ENCODE peak calls at places on chromosomes 3 and 15, in six cellular contexts. R, V, E, K, J and H are unnamed samples.

GRCh38 chr3:123686254-123686653 is 101.4 kb upstream of the HACD2 start:
- DNase-seq in R (no peak), V (no peak), E (no peak), K (no peak), J (no peak), H (no peak)

GRCh38 chr3:98730338-98730737 is 32.8 kb upstream of the ST3GAL6 start:
- DNase-seq in R (no peak), V (peak; percentile 89), E (no peak), K (no peak), J (no peak), H (no peak)

GRCh38 chr15:63521405-63522142 is 17.2 kb downstream of the USP3 start:
- DNase-seq in R (no peak), V (no peak), E (no peak), K (no peak), J (peak; percentile 73), H (no peak)

GRCh38 chr3:138186216-138186615 is 885 bp upstream of the ARMC8 start:
- DNase-seq in R (peak; percentile 14), V (peak; percentile 4), E (no peak), K (no peak), J (no peak), H (no peak)

GRCh38 chr3:149653564-149653963 is 4.3 kb downstream of the WWTR1 start:
- DNase-seq in R (no peak), V (no peak), E (no peak), K (no peak), J (no peak), H (no peak)

GRCh38 chr15:45391746-45392711 is 13.7 kb upstream of the GATM start:
- DNase-seq in R (no peak), V (no peak), E (no peak), K (no peak), J (no peak), H (no peak)

GRCh38 chr3:68306571-68306970 is 625.8 kb downstream of the TAFA4 start:
- DNase-seq in R (no peak), V (no peak), E (no peak), K (no peak), J (no peak), H (no peak)

GRCh38 chr15:68582236-68582635 is 3.4 kb downstream of the CORO2B start:
- DNase-seq in R (no peak), V (no peak), E (peak; percentile 29), K (no peak), J (no peak), H (no peak)

GRCh38 chr3:150158974-150159625 is 188.4 kb upstream of the PFN2 start:
- DNase-seq in R (no peak), V (no peak), E (no peak), K (no peak), J (peak; percentile 44), H (no peak)

GRCh38 chr15:62711691-62712454 is 330.7 kb upstream of the TPM1 start:
- DNase-seq in R (no peak), V (peak; percentile 35), E (no peak), K (no peak), J (peak; percentile 51), H (no peak)

GRCh38 chr3:56998081-56998529 is 62.4 kb upstream of the SPATA12 start:
- DNase-seq in R (no peak), V (no peak), E (no peak), K (no peak), J (no peak), H (no peak)

GRCh38 chr15:100783296-100783695 is 96.3 kb upstream of the ALDH1A3 start:
- DNase-seq in R (no peak), V (no peak), E (no peak), K (peak; percentile 2), J (no peak), H (no peak)

GRCh38 chr3:50472958-50473357 is 30.5 kb downstream of the CACNA2D2 start:
- DNase-seq in R (no peak), V (no peak), E (no peak), K (no peak), J (no peak), H (no peak)

GRCh38 chr3:157502916-157503620 is at the start of gene VEPH1:
- DNase-seq in R (peak; percentile 9), V (no peak), E (no peak), K (no peak), J (peak; percentile 85), H (no peak)

GRCh38 chr3:136142592-136142991 is 53.5 kb downstream of the MSL2 start:
- DNase-seq in R (peak; percentile 65), V (peak; percentile 87), E (no peak), K (no peak), J (peak; percentile 86), H (no peak)

GRCh38 chr3:140509534-140509933 is 168.3 kb upstream of the TRIM42 start:
- DNase-seq in R (no peak), V (no peak), E (no peak), K (no peak), J (no peak), H (no peak)

DNA sequence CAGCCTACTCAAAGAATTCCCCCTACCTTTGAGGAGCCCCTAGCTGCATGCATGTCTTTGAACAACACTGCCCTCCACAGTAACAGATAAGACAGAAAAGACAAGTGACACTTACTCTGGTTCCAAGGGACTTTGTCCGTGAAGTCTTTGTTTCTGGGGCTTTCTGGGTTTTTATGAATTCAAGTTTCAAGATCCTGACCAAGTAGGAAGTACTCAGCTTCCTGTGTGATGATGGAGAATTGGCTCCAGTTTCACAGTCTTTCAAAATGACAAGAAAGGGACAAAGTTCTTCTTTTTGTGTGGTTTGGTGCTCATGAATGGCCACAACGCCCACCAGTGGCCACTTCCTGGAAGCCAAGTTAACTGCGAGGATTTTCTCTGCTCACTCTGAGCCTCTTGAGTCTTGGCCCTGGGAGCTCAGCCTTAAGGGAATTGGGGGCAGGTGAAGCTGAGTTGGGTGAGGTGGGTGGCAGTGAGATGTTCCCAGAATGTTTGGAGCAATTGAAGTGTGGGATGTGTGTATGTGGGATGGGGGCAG is at the start of gene CCR1:
- DNase-seq in R (peak; percentile 14), V (peak; percentile 46), E (no peak), K (peak; percentile 64), J (peak; percentile 10), H (no peak)
- TF ChIP-seq CTCF in R (peak; percentile 15), V (peak; percentile 86), E (peak; percentile 49), K (no peak), J (peak; percentile 35), H (no peak)

DNA sequence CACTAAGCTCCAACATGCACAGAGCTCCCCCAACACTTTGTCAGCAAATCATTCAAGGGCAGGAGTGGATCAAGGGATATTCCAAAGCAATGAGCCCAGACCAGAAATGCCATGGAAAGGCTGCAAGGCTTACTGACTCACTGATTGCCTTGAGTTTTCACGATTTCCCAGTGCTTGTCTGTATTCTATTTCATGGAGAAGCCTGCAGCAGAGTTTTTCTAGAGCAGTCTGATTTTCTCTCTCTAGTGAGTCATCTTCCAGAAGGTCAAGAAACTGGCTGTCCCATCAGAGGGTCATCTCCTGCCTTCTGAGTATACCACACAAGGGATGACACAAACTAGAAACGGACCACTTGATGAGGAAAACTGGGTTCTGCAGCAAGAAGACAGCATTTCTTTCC is 16.5 kb downstream of the LMCD1 start:
- DNase-seq in R (no peak), V (no peak), E (no peak), K (no peak), J (peak; percentile 82), H (no peak)
- H3K27ac ChIP-seq in R (no peak overlapping the region), V (no peak overlapping the region), E (no peak overlapping the region), K (peak overlapping the region; percentile 74), J (peak overlapping the region; percentile 22), H (no peak overlapping the region)

GRCh38 chr3:14152963-14153355 is 25.4 kb downstream of the XPC start:
- DNase-seq in R (no peak), V (no peak), E (no peak), K (no peak), J (no peak), H (no peak)
- TF ChIP-seq CTCF in R (no peak), V (no peak), E (no peak), K (no peak), J (no peak), H (no peak)

GRCh38 chr15:82710208-82710555 is 507 bp upstream of the AP3B2 start:
- DNase-seq in R (no peak), V (no peak), E (no peak), K (no peak), J (no peak), H (no peak)
- H3K27ac ChIP-seq in R (peak overlapping the region; percentile 65), V (no peak overlapping the region), E (peak overlapping the region; percentile 66), K (no peak overlapping the region), J (no peak overlapping the region), H (no peak overlapping the region)

GRCh38 chr15:66858423-66859207 is 156.6 kb downstream of the SMAD6 start:
- DNase-seq in R (no peak), V (no peak), E (no peak), K (no peak), J (no peak), H (no peak)
- TF ChIP-seq CTCF in R (no peak), V (no peak), E (no peak), K (no peak), J (no peak), H (no peak)

GRCh38 chr3:151434151-151434890 is 26.5 kb downstream of the IGSF10 start:
- DNase-seq in R (peak; percentile 77), V (peak; percentile 70), E (no peak), K (no peak), J (peak; percentile 94), H (no peak)
- H3K27ac ChIP-seq in R (peak overlapping the region; percentile 40), V (peak overlapping the region; percentile 68), E (no peak overlapping the region), K (no peak overlapping the region), J (no peak overlapping the region), H (no peak overlapping the region)

DNA sequence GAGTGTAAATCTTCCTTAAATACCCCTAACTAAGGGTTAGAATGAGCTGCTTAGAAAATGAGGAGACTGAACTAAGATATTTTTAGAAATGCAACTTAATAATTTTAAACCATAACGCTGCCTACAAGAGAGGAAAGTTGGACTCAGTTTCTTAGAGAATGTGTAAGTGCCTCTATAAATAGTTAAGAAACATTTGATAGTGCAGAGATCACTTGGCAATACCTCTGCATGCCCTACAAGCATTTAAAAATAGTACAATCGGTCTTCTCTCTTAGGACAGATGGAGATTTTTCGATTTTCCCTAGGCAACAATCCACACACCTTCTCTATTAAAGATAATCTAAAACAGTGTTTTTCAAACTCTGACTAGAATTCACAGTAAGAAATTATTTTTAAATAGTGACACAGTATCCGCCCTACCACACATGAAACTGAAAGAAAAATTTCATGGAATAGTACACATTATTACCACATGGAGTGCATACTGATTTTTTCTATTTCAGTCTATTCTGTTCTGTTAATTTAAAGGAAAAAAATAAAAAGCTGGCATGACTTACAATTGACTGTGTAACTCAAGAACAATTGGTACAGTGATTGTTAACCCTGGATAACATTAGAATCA is 83.2 kb downstream of the GADL1 start:
- DNase-seq in R (no peak), V (no peak), E (no peak), K (no peak), J (no peak), H (no peak)
- TF ChIP-seq CTCF in R (no peak), V (no peak), E (no peak), K (peak; percentile 12), J (no peak), H (no peak)

DNA sequence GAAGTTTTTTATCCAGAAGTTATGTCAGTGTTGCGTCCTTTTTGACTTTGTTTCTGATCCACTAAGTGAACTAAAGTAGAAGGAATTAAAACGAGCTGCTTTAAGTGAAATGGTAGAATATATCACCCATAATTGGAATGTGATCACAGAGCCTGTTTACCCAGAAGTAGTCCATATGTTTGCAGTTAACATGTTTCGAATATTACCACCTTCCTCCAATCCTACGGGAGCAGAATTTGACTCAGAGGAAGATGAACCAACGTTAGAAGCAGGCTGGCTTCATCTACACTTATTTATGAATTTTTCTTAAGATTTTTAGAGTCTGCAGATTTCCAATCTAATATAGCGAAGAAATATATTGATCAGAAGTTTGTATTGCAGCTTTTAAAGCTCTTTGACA is 57.6 kb downstream of the DNAH1 start:
- DNase-seq in R (no peak), V (no peak), E (no peak), K (no peak), J (peak; percentile 1), H (no peak)
- H3K27ac ChIP-seq in R (no peak overlapping the region), V (no peak overlapping the region), E (no peak overlapping the region), K (no peak overlapping the region), J (no peak overlapping the region), H (no peak overlapping the region)